ENCODE peak calls at places on chromosome 5, in ten cellular contexts. I, O, G, T, A, D, F, J, R and Y are unnamed samples.
A peak's percentile ranks its signal among the peaks of the same experiment; 100 is the strongest.

GRCh38 chr5:173925449-173926071 is 37.4 kb downstream of the CPEB4 start:
- DNase-seq in I (peak; percentile 55), O (no peak), G (no peak), T (peak; percentile 68), A (peak; percentile 75), D (no peak), F (no peak), J (peak; percentile 16), R (no peak), Y (no peak)

GRCh38 chr5:42951847-42952411 is 88.2 kb downstream of the ANXA2R start:
- DNase-seq in I (peak; percentile 69), O (no peak), G (no peak), T (no peak), A (peak; percentile 67), D (no peak), F (no peak), J (peak; percentile 45), R (peak; percentile 16), Y (no peak)

GRCh38 chr5:178106556-178107239 is 6.6 kb upstream of the N4BP3 start:
- DNase-seq in I (no peak), O (no peak), G (no peak), T (no peak), A (no peak), D (no peak), F (no peak), J (no peak), R (no peak), Y (no peak)

GRCh38 chr5:131541071-131541470 is 94.0 kb downstream of the RAPGEF6 start:
- DNase-seq in I (no peak), O (no peak), G (no peak), T (no peak), A (no peak), D (no peak), F (no peak), J (no peak), R (no peak), Y (no peak)

GRCh38 chr5:89097103-89097502 is 214.1 kb upstream of the MEF2C start:
- DNase-seq in I (no peak), O (no peak), G (no peak), T (no peak), A (no peak), D (no peak), F (no peak), J (no peak), R (no peak), Y (no peak)

GRCh38 chr5:164351245-164351834 is 845.9 kb downstream of the MAT2B start:
- DNase-seq in I (no peak), O (no peak), G (no peak), T (no peak), A (no peak), D (no peak), F (no peak), J (no peak), R (no peak), Y (no peak)

GRCh38 chr5:79318935-79319614 is 83.1 kb downstream of the JMY start:
- DNase-seq in I (no peak), O (no peak), G (no peak), T (no peak), A (no peak), D (peak; percentile 76), F (peak; percentile 44), J (no peak), R (no peak), Y (no peak)

GRCh38 chr5:73906277-73906676 is 280.3 kb downstream of the ARHGEF28 start:
- DNase-seq in I (no peak), O (no peak), G (no peak), T (no peak), A (no peak), D (no peak), F (no peak), J (no peak), R (no peak), Y (no peak)

GRCh38 chr5:162512935-162513575 is 445.5 kb downstream of the GABRG2 start:
- DNase-seq in I (no peak), O (no peak), G (no peak), T (no peak), A (no peak), D (no peak), F (no peak), J (no peak), R (no peak), Y (no peak)

GRCh38 chr5:170639221-170639925 is 135.6 kb downstream of the KCNIP1 start:
- DNase-seq in I (no peak), O (no peak), G (no peak), T (no peak), A (no peak), D (no peak), F (no peak), J (no peak), R (no peak), Y (no peak)

GRCh38 chr5:180143656-180144364 is 65.2 kb downstream of the RASGEF1C start:
- DNase-seq in I (no peak), O (no peak), G (no peak), T (no peak), A (no peak), D (no peak), F (no peak), J (no peak), R (no peak), Y (no peak)

GRCh38 chr5:42225009-42225408 is 198.2 kb upstream of the GHR start:
- DNase-seq in I (no peak), O (no peak), G (no peak), T (no peak), A (no peak), D (no peak), F (no peak), J (no peak), R (no peak), Y (no peak)

GRCh38 chr5:32506809-32507208 is 62.3 kb upstream of the ZFR start:
- DNase-seq in I (no peak), O (no peak), G (no peak), T (no peak), A (no peak), D (peak; percentile 78), F (peak; percentile 39), J (no peak), R (no peak), Y (peak; percentile 50)

GRCh38 chr5:73894860-73895259 is 268.9 kb downstream of the ARHGEF28 start:
- DNase-seq in I (no peak), O (no peak), G (no peak), T (no peak), A (no peak), D (no peak), F (no peak), J (no peak), R (no peak), Y (no peak)

GRCh38 chr5:174724484-174725260 is at the start of gene MSX2:
- DNase-seq in I (peak; percentile 95), O (peak; percentile 16), G (no peak), T (peak; percentile 87), A (peak; percentile 52), D (peak; percentile 39), F (no peak), J (peak; percentile 55), R (no peak), Y (peak; percentile 86)

GRCh38 chr5:98397081-98397480 is 376.4 kb upstream of the RGMB start:
- DNase-seq in I (no peak), O (no peak), G (no peak), T (no peak), A (no peak), D (peak; percentile 84), F (no peak), J (no peak), R (no peak), Y (no peak)

GRCh38 chr5:982377-983237 is 26.0 kb upstream of the NKD2 start:
- DNase-seq in I (peak; percentile 64), O (no peak), G (no peak), T (no peak), A (no peak), D (no peak), F (no peak), J (no peak), R (no peak), Y (peak; percentile 68)

GRCh38 chr5:109865636-109866035 is 175.9 kb downstream of the MAN2A1 start:
- DNase-seq in I (no peak), O (no peak), G (peak; percentile 65), T (peak; percentile 20), A (peak; percentile 42), D (peak; percentile 52), F (peak; percentile 38), J (peak; percentile 35), R (no peak), Y (peak; percentile 93)

GRCh38 chr5:62306494-62307363 is 723 bp downstream of the KIF2A start:
- DNase-seq in I (no peak), O (no peak), G (no peak), T (peak; percentile 30), A (peak; percentile 77), D (no peak), F (peak; percentile 23), J (peak; percentile 36), R (peak; percentile 31), Y (peak; percentile 70)

GRCh38 chr5:87400305-87400899 is 12.3 kb downstream of the CCNH start:
- DNase-seq in I (no peak), O (no peak), G (peak; percentile 34), T (no peak), A (no peak), D (no peak), F (no peak), J (peak; percentile 44), R (no peak), Y (no peak)

GRCh38 chr5:177300236-177300880 is 3.2 kb downstream of the RAB24 start:
- DNase-seq in I (peak; percentile 80), O (no peak), G (no peak), T (peak; percentile 77), A (peak; percentile 52), D (no peak), F (no peak), J (peak; percentile 75), R (peak; percentile 47), Y (peak; percentile 82)

GRCh38 chr5:147483961-147484707 is 25.7 kb downstream of the DPYSL3 start:
- DNase-seq in I (peak; percentile 85), O (no peak), G (peak; percentile 91), T (peak; percentile 44), A (no peak), D (peak; percentile 98), F (no peak), J (no peak), R (no peak), Y (peak; percentile 75)

GRCh38 chr5:157387683-157388093 is 72.3 kb upstream of the NIPAL4 start:
- DNase-seq in I (no peak), O (peak; percentile 24), G (no peak), T (peak; percentile 72), A (no peak), D (peak; percentile 98), F (peak; percentile 33), J (no peak), R (no peak), Y (peak; percentile 91)

GRCh38 chr5:141882594-141883183 is 4.5 kb upstream of the PCDH1 start:
- DNase-seq in I (peak; percentile 51), O (no peak), G (no peak), T (peak; percentile 76), A (no peak), D (no peak), F (no peak), J (no peak), R (no peak), Y (no peak)

GRCh38 chr5:145797336-145797735 is 37.8 kb downstream of the PRELID2 start:
- DNase-seq in I (no peak), O (no peak), G (no peak), T (no peak), A (no peak), D (no peak), F (no peak), J (no peak), R (no peak), Y (peak; percentile 63)

GRCh38 chr5:148844433-148845279 is 18.2 kb downstream of the ADRB2 start:
- DNase-seq in I (no peak), O (no peak), G (no peak), T (no peak), A (no peak), D (no peak), F (no peak), J (no peak), R (no peak), Y (no peak)